ENCODE peak calls at places on chromosomes 2 and 18, in six cellular contexts. V, Q, R, B, N and Z are unnamed samples.

GRCh38 chr2:128591841-128592822 is 273.5 kb upstream of the HS6ST1 start:
- DNase-seq in R (no peak), V (no peak), Q (no peak), N (no peak), B (no peak), Z (no peak)

GRCh38 chr2:219167997-219168396 is 1.8 kb downstream of the SLC23A3 start:
- DNase-seq in V (no peak), B (no peak), R (no peak), N (no peak), Q (no peak), Z (no peak)

GRCh38 chr18:34740101-34740500 is 30.0 kb downstream of the DTNA start:
- DNase-seq in V (no peak), R (no peak), N (no peak), B (no peak), Q (no peak), Z (no peak)

GRCh38 chr18:24600076-24600654 is 139.7 kb downstream of the HRH4 start:
- DNase-seq in B (peak; percentile 11), N (peak; percentile 76), Q (peak; percentile 35), R (peak; percentile 75), V (peak; percentile 79), Z (peak; percentile 63)

GRCh38 chr2:152598975-152599724 is 118.1 kb downstream of the PRPF40A start:
- DNase-seq in R (peak; percentile 42), Q (peak; percentile 18), V (no peak), N (no peak), B (no peak), Z (no peak)

GRCh38 chr2:224598669-224599068 is 13.5 kb upstream of the CUL3 start:
- DNase-seq in V (no peak), R (no peak), Q (no peak), N (no peak), B (no peak), Z (no peak)

GRCh38 chr2:217366996-217367395 is 507.1 kb upstream of the TNP1 start:
- DNase-seq in Q (peak; percentile 52), N (no peak), V (no peak), R (no peak), B (peak; percentile 84), Z (peak; percentile 82)

GRCh38 chr18:25896178-25896780 is 194.1 kb downstream of the SS18 start:
- DNase-seq in Q (peak; percentile 41), B (peak; percentile 18), R (peak; percentile 58), V (peak; percentile 68), N (peak; percentile 62), Z (peak; percentile 58)

GRCh38 chr18:46821856-46822711 is 65.2 kb upstream of the ST8SIA5 start:
- DNase-seq in Q (peak; percentile 24), V (no peak), B (no peak), N (no peak), R (no peak), Z (no peak)

GRCh38 chr2:241755777-241756176 is 20.8 kb upstream of the GAL3ST2 start:
- DNase-seq in V (no peak), Q (no peak), N (no peak), B (no peak), R (no peak), Z (no peak)

GRCh38 chr2:68222287-68222686 is 30.0 kb downstream of the PPP3R1 start:
- DNase-seq in R (no peak), B (no peak), N (no peak), Q (no peak), V (no peak), Z (no peak)

GRCh38 chr18:1090758-1091157 is 186.1 kb downstream of the ADCYAP1 start:
- DNase-seq in Q (no peak), N (no peak), R (no peak), B (no peak), V (no peak), Z (peak; percentile 4)

GRCh38 chr2:140593159-140593558 is 1537.7 kb downstream of the LRP1B start:
- DNase-seq in B (no peak), N (no peak), R (no peak), Q (no peak), V (no peak), Z (no peak)

GRCh38 chr18:9876867-9877654 is 8.7 kb upstream of the TXNDC2 start:
- DNase-seq in N (peak; percentile 89), V (peak; percentile 88), Q (peak; percentile 93), R (peak; percentile 97), B (peak; percentile 54), Z (peak; percentile 96)

GRCh38 chr18:54269924-54270844 is 867 bp downstream of the POLI start:
- DNase-seq in R (peak; percentile 18), N (peak; percentile 59), V (peak; percentile 57), B (peak; percentile 80), Q (peak; percentile 53), Z (peak; percentile 95)

GRCh38 chr2:232879618-232880494 is 9.8 kb downstream of the SNORC start:
- DNase-seq in V (no peak), B (no peak), Q (no peak), N (no peak), R (no peak), Z (peak; percentile 11)

GRCh38 chr2:199742884-199743283 is 108.1 kb downstream of the FTCDNL1 start:
- DNase-seq in V (no peak), Q (no peak), N (no peak), R (no peak), B (no peak), Z (peak; percentile 28)

GRCh38 chr18:3857544-3857943 is 407.6 kb downstream of the TGIF1 start:
- DNase-seq in N (no peak), B (no peak), R (peak; percentile 65), V (peak; percentile 9), Q (peak; percentile 16), Z (no peak)

GRCh38 chr2:29562896-29563295 is 358.5 kb downstream of the ALK start:
- DNase-seq in B (no peak), N (no peak), R (peak; percentile 51), V (no peak), Q (peak; percentile 58), Z (no peak)

GRCh38 chr2:60496475-60496874 is 57.0 kb downstream of the BCL11A start:
- DNase-seq in V (no peak), B (no peak), R (no peak), N (no peak), Q (peak; percentile 36), Z (no peak)

GRCh38 chr2:189049709-189050108 is 75.5 kb downstream of the COL3A1 start:
- DNase-seq in V (no peak), B (no peak), R (peak; percentile 58), Q (peak; percentile 56), N (no peak), Z (no peak)

GRCh38 chr2:655626-656025 is 21.6 kb downstream of the TMEM18 start:
- DNase-seq in B (no peak), N (no peak), Q (peak; percentile 12), V (no peak), R (peak; percentile 39), Z (no peak)

GRCh38 chr18:39389800-39390379 is 1824.3 kb upstream of the CELF4 start:
- DNase-seq in Q (no peak), R (no peak), B (no peak), V (no peak), N (no peak), Z (peak; percentile 91)

GRCh38 chr2:232875256-232876070 is 5.4 kb downstream of the SNORC start:
- DNase-seq in Q (no peak), V (peak; percentile 26), B (no peak), R (no peak), N (peak; percentile 18), Z (no peak)

GRCh38 chr2:15768142-15769088 is 171.9 kb upstream of the MYCN start:
- DNase-seq in B (no peak), V (no peak), R (no peak), Q (no peak), N (no peak), Z (peak; percentile 65)

GRCh38 chr2:10035633-10036032 is 7.7 kb upstream of the KLF11 start:
- DNase-seq in V (no peak), B (no peak), N (no peak), Q (no peak), R (no peak), Z (no peak)

GRCh38 chr2:169069341-169069740 is at the start of gene DHRS9:
- DNase-seq in V (peak; percentile 50), Q (peak; percentile 89), R (peak; percentile 7), B (peak; percentile 75), N (peak; percentile 39), Z (peak; percentile 50)

GRCh38 chr2:55810621-55811020 is 113.0 kb downstream of the EFEMP1 start:
- DNase-seq in V (no peak), Q (peak; percentile 25), N (peak; percentile 40), B (no peak), R (no peak), Z (no peak)

GRCh38 chr2:33378551-33379220 is 97.8 kb upstream of the RASGRP3 start:
- DNase-seq in Q (peak; percentile 44), R (peak; percentile 52), N (no peak), B (no peak), V (no peak), Z (no peak)

GRCh38 chr2:235048549-235048948 is 96.7 kb downstream of the SH3BP4 start:
- DNase-seq in B (peak; percentile 61), R (no peak), V (no peak), N (no peak), Q (no peak), Z (no peak)

GRCh38 chr2:143426296-143426695 is 297.1 kb downstream of the ARHGAP15 start:
- DNase-seq in V (no peak), R (peak; percentile 95), N (no peak), B (no peak), Q (peak; percentile 94), Z (no peak)

GRCh38 chr2:149799296-149799695 is 211.7 kb upstream of the MMADHC start:
- DNase-seq in V (peak; percentile 11), R (no peak), N (peak; percentile 52), Q (peak; percentile 9), B (no peak), Z (peak; percentile 43)

GRCh38 chr2:157501026-157501425 is 57.1 kb upstream of the CYTIP start:
- DNase-seq in R (no peak), N (no peak), B (no peak), V (no peak), Q (no peak), Z (no peak)
- H3K4me2 ChIP-seq in R (no peak overlapping the region), N (no peak overlapping the region), B (no peak overlapping the region), V (no peak overlapping the region), Q (no peak overlapping the region), Z (no peak overlapping the region)

DNA sequence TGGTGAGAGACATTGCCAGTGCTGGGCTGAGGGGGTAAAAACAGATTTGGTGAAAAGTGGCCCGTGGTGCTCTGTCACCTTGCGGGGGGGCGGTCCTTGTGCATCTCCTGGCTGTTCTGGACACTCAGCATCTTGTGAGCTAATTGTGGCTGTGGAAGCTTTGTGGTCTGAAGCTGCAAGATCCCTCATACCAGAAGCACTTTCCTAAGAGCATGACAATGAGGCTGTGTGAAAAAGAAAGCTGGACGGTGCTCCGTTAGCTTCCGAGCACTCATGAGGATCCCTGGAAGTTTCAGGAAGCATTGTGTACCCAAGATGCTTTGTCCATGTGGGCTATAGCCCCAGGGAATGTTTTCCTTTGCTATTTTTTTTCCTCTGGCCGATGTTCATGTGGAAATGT is 74.5 kb downstream of the CABLES1 start:
- DNase-seq in Q (no peak), V (no peak), B (no peak), R (no peak), N (no peak), Z (no peak)
- H3K36me3 ChIP-seq in Q (no peaks in the 10 kb centered on the region), V (no peaks in the 10 kb centered on the region), B (peaks cover 4% of the 10 kb centered on the region), R (peaks cover 38% of the 10 kb centered on the region), N (peaks cover 44% of the 10 kb centered on the region), Z (peaks cover 2% of the 10 kb centered on the region)

GRCh38 chr2:171185165-171185818 is 24.6 kb upstream of the TLK1 start:
- DNase-seq in V (no peak), Q (no peak), B (no peak), R (no peak), N (no peak), Z (no peak)
- H3K4me2 ChIP-seq in V (no peak overlapping the region), Q (peak overlapping the region; percentile 17), B (no peak overlapping the region), R (peak overlapping the region; percentile 5), N (no peak overlapping the region), Z (no peak overlapping the region)

DNA sequence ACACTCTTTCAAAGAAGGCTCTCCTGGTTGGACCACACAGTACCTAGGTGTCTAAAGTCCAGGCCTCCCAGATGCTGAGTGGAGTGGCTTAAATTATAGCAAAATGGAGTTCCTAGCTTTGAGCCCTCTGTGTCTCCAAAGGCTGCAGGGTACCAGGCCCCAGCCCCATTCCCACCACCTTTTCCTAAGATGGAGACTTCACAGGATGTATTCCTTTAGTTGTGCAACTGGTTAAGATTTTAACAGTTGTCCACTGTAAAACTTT is 4.9 kb downstream of the SMAD7 start:
- DNase-seq in N (no peak), R (no peak), V (no peak), B (no peak), Q (no peak), Z (no peak)
- H3K36me3 ChIP-seq in N (peaks cover 2% of the 10 kb centered on the region), R (peaks cover 40% of the 10 kb centered on the region), V (no peaks in the 10 kb centered on the region), B (peaks cover 59% of the 10 kb centered on the region), Q (peaks cover 2% of the 10 kb centered on the region), Z (peaks cover 28% of the 10 kb centered on the region)